ENCODE peak calls at places on chromosome 13, in seven cellular contexts. L is upper lobe of right lung; T is MM.1S; B is ELR; Z is cardiac muscle cell; R is stimulated activated CD8-positive, alpha-beta memory T cell treated with anti-CD3 and anti-CD28 coated beads, Interleukin-15, amount 100 ng/mL, for 1 hour; V is activated naive CD4-positive, alpha-beta T cell treated with anti-CD3 and anti-CD28 coated beads for 36 hours. F is an unnamed sample.

GRCh38 chr13:71240906-71241305 is 626.1 kb downstream of the DACH1 start:
- DNase-seq in L (no peak), T (no peak), B (peak; percentile 37), Z (peak; percentile 15), R (no peak), V (no peak), F (no peak)

GRCh38 chr13:26254583-26255102 is 714 bp downstream of the CDK8 start:
- DNase-seq in L (peak; percentile 85), T (peak; percentile 12), B (peak; percentile 62), Z (peak; percentile 69), R (peak; percentile 18), V (peak; percentile 66), F (peak; percentile 64)

GRCh38 chr13:86446311-86446710 is 647.1 kb upstream of the SLITRK6 start:
- DNase-seq in L (no peak), T (no peak), B (peak; percentile 56), Z (no peak), R (no peak), V (no peak), F (no peak)

GRCh38 chr13:110179116-110179857 is 127.7 kb downstream of the COL4A1 start:
- DNase-seq in L (peak; percentile 33), T (no peak), B (no peak), Z (no peak), R (no peak), V (no peak), F (no peak)

GRCh38 chr13:103852036-103852435 is 785.8 kb upstream of the SLC10A2 start:
- DNase-seq in L (no peak), T (no peak), B (no peak), Z (peak; percentile 26), R (no peak), V (no peak), F (no peak)

GRCh38 chr13:33487575-33488243 is 202.2 kb upstream of the STARD13 start:
- DNase-seq in L (no peak), T (peak; percentile 13), B (peak; percentile 63), Z (no peak), R (no peak), V (no peak), F (no peak)

GRCh38 chr13:79995334-79995733 is 345.6 kb downstream of the SPRY2 start:
- DNase-seq in L (no peak), T (no peak), B (peak; percentile 91), Z (no peak), R (no peak), V (no peak), F (no peak)

GRCh38 chr13:29435125-29435911 is 160.2 kb downstream of the SLC7A1 start:
- DNase-seq in L (no peak), T (no peak), B (peak; percentile 70), Z (peak; percentile 95), R (no peak), V (no peak), F (no peak)

GRCh38 chr13:113852536-113853517 is 11.0 kb downstream of the GAS6 start:
- DNase-seq in L (no peak), T (no peak), B (no peak), Z (no peak), R (no peak), V (no peak), F (no peak)

F was measured in immature natural killer cell.